ENCODE peak calls at places on chromosomes 13 and 19, in six cellular contexts. O is K562, T is NT2/D1, P is GM12878, H is HCT116, F is HepG2. C is an unnamed sample.

GRCh38 chr19:40147693-40148347 is 43.4 kb upstream of the MAP3K10 start:
- DNase-seq in O (no peak), T (no peak), P (no peak), H (no peak), F (no peak), C (no peak)

GRCh38 chr13:54513254-54513653 is 1484.6 kb downstream of the OLFM4 start:
- DNase-seq in O (no peak), T (no peak), P (no peak), H (no peak), F (no peak), C (no peak)

GRCh38 chr13:106527806-106528205 is 7.7 kb downstream of the EFNB2 start:
- DNase-seq in O (no peak), T (no peak), P (no peak), H (no peak), F (no peak), C (no peak)

GRCh38 chr19:19719798-19720197 is 13.1 kb downstream of the ZNF14 start:
- DNase-seq in O (no peak), T (no peak), P (no peak), H (no peak), F (no peak), C (no peak)

GRCh38 chr13:66911411-66911939 is 318.7 kb downstream of the PCDH9 start:
- DNase-seq in O (no peak), T (no peak), P (no peak), H (no peak), F (no peak), C (no peak)

GRCh38 chr19:40239415-40240226 is 13.1 kb upstream of the CCNP start:
- DNase-seq in O (no peak), T (no peak), P (no peak), H (no peak), F (no peak), C (no peak)

GRCh38 chr13:99377641-99378040 is 70.4 kb upstream of the GPR183 start:
- DNase-seq in O (no peak), T (no peak), P (no peak), H (no peak), F (no peak), C (peak; percentile 33)

GRCh38 chr19:29285187-29285687 is 72.3 kb upstream of the UQCRFS1 start:
- DNase-seq in O (no peak), T (no peak), P (no peak), H (no peak), F (no peak), C (no peak)

GRCh38 chr19:6424190-6424938 is at the start of gene KHSRP:
- DNase-seq in O (peak; percentile 90), T (no peak), P (no peak), H (no peak), F (no peak), C (peak; percentile 59)

GRCh38 chr19:18002347-18002850 is 5.6 kb upstream of the ARRDC2 start:
- DNase-seq in O (no peak), T (no peak), P (no peak), H (no peak), F (no peak), C (no peak)

GRCh38 chr19:3881272-3882040 is 971 bp downstream of the ATCAY start:
- DNase-seq in O (no peak), T (no peak), P (no peak), H (no peak), F (no peak), C (peak; percentile 62)

DNA sequence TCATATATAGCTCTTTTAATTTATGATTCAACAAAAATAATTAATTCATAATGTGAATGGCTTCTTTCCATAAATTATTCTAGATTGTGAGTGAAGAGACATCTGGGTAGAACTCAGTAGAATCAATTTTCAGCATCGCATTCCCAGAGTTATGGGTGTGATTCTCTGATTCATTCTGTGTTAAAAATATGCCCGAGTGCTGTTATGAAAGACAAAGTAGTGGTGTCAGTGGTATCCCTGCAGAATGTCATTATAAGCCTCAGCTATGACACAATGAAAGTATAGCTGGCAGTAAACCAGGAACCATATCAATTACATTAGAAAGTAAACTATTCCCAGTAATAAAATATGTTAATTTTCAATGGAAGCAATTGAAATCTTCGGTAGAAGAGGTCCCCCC is 480.5 kb upstream of the SLITRK1 start:
- DNase-seq in O (no peak), T (no peak), P (no peak), H (no peak), F (no peak), C (no peak)
- TF ChIP-seq ZNF274 in O (no peak), T (no peak), P (no peak), H (no peak), F (no peak), C (no peak)

GRCh38 chr13:24151864-24152263 is 8.7 kb upstream of the SPATA13 start:
- DNase-seq in O (no peak), T (no peak), P (no peak), H (no peak), F (no peak), C (no peak)

GRCh38 chr13:24148414-24149305 is 11.9 kb upstream of the SPATA13 start:
- DNase-seq in O (no peak), T (peak; percentile 85), P (no peak), H (peak; percentile 96), F (peak; percentile 90), C (peak; percentile 56)

GRCh38 chr13:24147570-24147963 is 13.0 kb upstream of the SPATA13 start:
- DNase-seq in O (no peak), T (no peak), P (no peak), H (no peak), F (peak; percentile 37), C (no peak)

GRCh38 chr13:24150613-24151012 is 9.9 kb upstream of the SPATA13 start:
- DNase-seq in O (no peak), T (no peak), P (no peak), H (no peak), F (no peak), C (no peak)

DNA sequence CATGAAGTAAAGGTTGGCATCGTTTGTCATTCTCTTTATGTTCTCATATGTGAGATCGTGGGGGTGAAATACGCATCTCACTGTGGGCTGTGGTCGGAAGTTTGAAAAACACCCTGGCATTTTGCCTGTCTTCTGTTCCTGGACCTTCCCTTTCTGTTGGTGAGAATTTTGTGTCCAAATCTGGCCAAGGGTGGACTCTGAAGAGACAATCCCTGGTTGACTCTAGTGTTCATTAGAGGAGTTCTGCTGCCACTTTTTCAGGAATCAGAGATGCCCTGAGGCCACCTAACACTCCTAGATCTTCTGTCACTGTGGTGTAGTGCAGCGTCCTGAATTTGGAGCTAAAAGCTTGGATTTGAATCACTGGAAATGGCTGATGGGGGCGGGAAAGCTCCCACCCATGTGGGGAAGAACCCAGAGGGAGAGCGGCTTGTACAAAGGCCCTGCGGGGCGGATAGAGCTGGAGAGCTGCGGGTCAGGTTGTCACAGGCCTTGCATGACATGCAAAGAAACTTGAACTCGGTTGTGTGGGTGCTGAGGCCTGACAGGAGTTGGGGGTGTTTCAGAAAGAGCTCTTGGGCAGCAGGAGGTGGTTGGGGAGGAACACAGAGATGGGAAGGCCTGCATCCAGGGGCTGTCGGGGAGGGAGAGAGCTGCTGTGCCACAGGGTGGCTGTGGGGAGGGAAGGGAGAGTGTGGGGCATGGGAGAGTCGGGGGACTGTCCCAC is 11.1 kb upstream of the SPATA13 start:
- DNase-seq in O (no peak), T (no peak), P (no peak), H (no peak), F (no peak), C (no peak)
- TF ChIP-seq ZNF274 in O (no peak), T (no peak), P (no peak), H (no peak), F (no peak), C (no peak)

GRCh38 chr19:10508707-10509106 is 5.6 kb upstream of the KEAP1 start:
- DNase-seq in O (no peak), T (no peak), P (no peak), H (no peak), F (no peak), C (no peak)

GRCh38 chr19:10508036-10508435 is 4.9 kb upstream of the KEAP1 start:
- DNase-seq in O (no peak), T (no peak), P (no peak), H (no peak), F (no peak), C (no peak)

GRCh38 chr19:10513223-10513622 is 4.0 kb downstream of the S1PR5 start:
- DNase-seq in O (no peak), T (no peak), P (no peak), H (no peak), F (no peak), C (no peak)

GRCh38 chr19:10514211-10515145 is 2.8 kb downstream of the S1PR5 start:
- DNase-seq in O (no peak), T (no peak), P (no peak), H (no peak), F (no peak), C (peak; percentile 48)

DNA sequence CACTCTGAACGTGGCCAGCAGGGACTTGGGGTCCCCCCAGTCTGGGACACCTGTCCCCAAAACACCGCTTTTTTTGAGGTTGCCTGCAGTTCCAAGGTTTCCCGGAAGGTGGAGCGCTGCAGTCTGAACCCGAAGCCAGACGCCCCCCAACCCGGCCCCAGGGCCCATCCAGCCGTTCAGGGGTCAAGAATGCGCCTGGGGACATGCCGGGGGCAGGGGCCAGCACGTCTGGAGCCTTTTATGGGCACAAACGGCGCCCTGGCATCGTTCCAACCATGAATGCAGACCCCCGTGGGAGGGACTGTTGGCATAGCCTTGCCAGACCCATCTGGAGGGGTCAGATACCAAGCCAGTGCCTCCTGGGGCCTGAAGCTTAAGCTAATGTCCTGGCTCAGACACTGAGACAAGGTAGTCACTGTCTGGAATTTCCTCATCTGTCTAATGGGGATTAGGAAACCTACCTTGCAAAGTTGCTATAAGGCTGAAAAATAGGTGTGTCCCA is 6.9 kb downstream of the S1PR5 start:
- DNase-seq in O (peak; percentile 70), T (no peak), P (no peak), H (no peak), F (peak; percentile 25), C (no peak)
- TF ChIP-seq ZNF274 in O (no peak), T (no peak), P (no peak), H (no peak), F (no peak), C (no peak)

GRCh38 chr13:113121928-113122420 is 625 bp upstream of the F10 start:
- DNase-seq in O (no peak), T (no peak), P (no peak), H (no peak), F (no peak), C (no peak)

GRCh38 chr13:113124211-113125025 is 1.8 kb downstream of the F10 start:
- DNase-seq in O (no peak), T (no peak), P (no peak), H (no peak), F (no peak), C (no peak)

GRCh38 chr13:113121183-113121927 is 1.2 kb upstream of the F10 start:
- DNase-seq in O (no peak), T (no peak), P (no peak), H (no peak), F (no peak), C (no peak)

GRCh38 chr13:113123226-113124150 is 889 bp downstream of the F10 start:
- DNase-seq in O (peak; percentile 58), T (no peak), P (no peak), H (no peak), F (peak; percentile 52), C (no peak)

DNA sequence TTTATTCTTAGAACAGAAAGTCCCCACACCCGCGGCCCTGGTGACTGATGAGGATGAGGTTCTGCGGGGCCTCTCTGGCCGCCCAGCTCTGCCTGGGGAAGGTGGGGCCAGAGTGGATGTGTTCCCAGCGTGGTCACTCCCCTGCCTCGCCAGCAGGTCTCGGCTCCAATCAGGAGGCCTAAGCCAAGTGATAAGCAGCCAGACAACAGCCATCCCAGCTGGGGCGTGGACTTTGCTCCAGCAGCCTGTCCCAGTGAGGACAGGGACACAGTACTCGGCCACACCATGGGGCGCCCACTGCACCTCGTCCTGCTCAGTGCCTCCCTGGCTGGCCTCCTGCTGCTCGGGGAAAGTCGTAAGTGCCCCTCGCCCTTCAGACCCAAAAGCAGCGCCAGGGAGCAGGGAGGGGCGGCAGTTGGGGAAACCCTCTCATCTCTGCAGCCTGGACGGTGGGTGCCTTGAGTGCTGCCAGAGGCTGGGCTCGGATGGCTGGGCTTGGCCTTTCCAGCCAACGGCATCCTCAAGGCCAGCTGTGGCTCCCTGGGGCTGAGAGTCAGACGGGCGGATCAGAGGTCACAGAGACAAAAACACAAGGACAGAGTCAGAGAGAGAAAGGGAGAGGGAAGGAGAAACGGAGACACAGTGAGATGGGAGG is at the start of gene F10:
- DNase-seq in O (peak; percentile 64), T (no peak), P (no peak), H (peak; percentile 50), F (peak; percentile 95), C (no peak)
- TF ChIP-seq ZNF274 in O (no peak), T (no peak), P (no peak), H (no peak), F (peak; percentile 94), C (no peak)

C was measured in H1.